ENCODE peak calls at places on chromosomes 7 and 10, in six cellular contexts. J is heart left ventricle, C is HCT116, Z is GM12878, L is GM23248, R is fibroblast of lung. Y is an unnamed sample.

GRCh38 chr10:119409906-119410305 is 132.6 kb downstream of the RGS10 start:
- DNase-seq in J (peak; percentile 89), L (no peak), Z (no peak), R (no peak), C (no peak), Y (no peak)

GRCh38 chr7:126040114-126041045 is 1110.8 kb upstream of the POT1 start:
- DNase-seq in R (no peak), Z (no peak), J (no peak), L (no peak), C (no peak), Y (no peak)

GRCh38 chr7:16711730-16712129 is 41.8 kb upstream of the TSPAN13 start:
- DNase-seq in J (no peak), L (peak; percentile 82), R (peak; percentile 85), C (no peak), Z (no peak), Y (no peak)

GRCh38 chr10:6912424-6912823 is 332.3 kb upstream of the PRKCQ start:
- DNase-seq in Z (no peak), C (no peak), R (peak; percentile 53), L (no peak), J (no peak), Y (no peak)

GRCh38 chr10:57018452-57018851 is 657.4 kb upstream of the ZWINT start:
- DNase-seq in R (no peak), J (no peak), L (no peak), C (no peak), Z (no peak), Y (no peak)

GRCh38 chr10:77702166-77702565 is 64.6 kb upstream of the KCNMA1 start:
- DNase-seq in Z (no peak), L (peak; percentile 92), C (no peak), R (peak; percentile 90), J (no peak), Y (no peak)

GRCh38 chr7:157077986-157078644 is 60.6 kb upstream of the UBE3C start:
- DNase-seq in C (no peak), R (peak; percentile 7), J (no peak), Z (no peak), L (peak; percentile 39), Y (no peak)

GRCh38 chr7:24075426-24075810 is 208.6 kb upstream of the NPY start:
- DNase-seq in R (no peak), C (no peak), L (no peak), Z (no peak), J (no peak), Y (no peak)

GRCh38 chr10:131876543-131876942 is 24.3 kb upstream of the PPP2R2D start:
- DNase-seq in R (no peak), Z (no peak), C (no peak), J (no peak), L (no peak), Y (no peak)

GRCh38 chr7:128940494-128941322 is 3.0 kb downstream of the IRF5 start:
- DNase-seq in Z (peak; percentile 66), L (no peak), J (peak; percentile 57), R (no peak), C (no peak), Y (peak; percentile 60)

GRCh38 chr10:86937502-86938154 is 19.8 kb downstream of the MMRN2 start:
- DNase-seq in R (no peak), J (no peak), Z (no peak), L (no peak), C (no peak), Y (no peak)

GRCh38 chr7:158778476-158778875 is 50.8 kb downstream of the ESYT2 start:
- DNase-seq in Z (no peak), R (peak; percentile 55), C (no peak), L (peak; percentile 38), J (no peak), Y (no peak)

DNA sequence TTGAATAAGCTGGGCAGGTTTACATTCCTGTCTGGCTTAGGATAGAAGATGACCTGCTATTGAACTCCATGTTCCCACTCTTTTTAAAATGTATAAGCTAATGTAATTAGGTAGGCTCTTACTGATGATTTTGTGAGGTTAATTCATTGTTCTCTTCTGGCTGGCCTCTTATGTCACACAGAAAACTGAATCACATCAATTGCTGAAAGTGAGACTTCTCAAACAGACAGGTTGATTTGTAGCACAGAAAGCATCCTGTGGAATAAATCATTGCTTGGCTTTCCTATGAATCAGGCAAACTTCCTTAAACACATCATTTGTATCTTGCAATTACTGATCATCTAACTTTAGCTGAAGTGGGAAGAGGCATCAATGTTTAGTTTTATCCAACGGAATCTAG is 24.1 kb downstream of the HGF start:
- DNase-seq in R (no peak), Z (no peak), J (no peak), C (no peak), L (no peak), Y (no peak)
- H3K27ac ChIP-seq in R (no peak overlapping the region), Z (no peak overlapping the region), J (no peak overlapping the region), C (no peak overlapping the region), L (no peak overlapping the region), Y (no peak overlapping the region)

GRCh38 chr7:100476108-100476780 is 2.8 kb downstream of the TSC22D4 start:
- DNase-seq in J (peak; percentile 68), L (peak; percentile 10), C (no peak), Z (no peak), R (no peak), Y (no peak)
- H3K27ac ChIP-seq in J (peak overlapping the region; percentile 99), L (no peak overlapping the region), C (no peak overlapping the region), Z (peak overlapping the region; percentile 68), R (peak overlapping the region; percentile 16), Y (peak overlapping the region; percentile 97)

GRCh38 chr7:105853931-105854419 is 22.4 kb downstream of the ATXN7L1 start:
- DNase-seq in C (no peak), R (no peak), L (peak; percentile 50), Z (no peak), J (no peak), Y (no peak)
- H3K27ac ChIP-seq in C (no peak overlapping the region), R (peak overlapping the region; percentile 25), L (peak overlapping the region; percentile 10), Z (no peak overlapping the region), J (no peak overlapping the region), Y (no peak overlapping the region)

DNA sequence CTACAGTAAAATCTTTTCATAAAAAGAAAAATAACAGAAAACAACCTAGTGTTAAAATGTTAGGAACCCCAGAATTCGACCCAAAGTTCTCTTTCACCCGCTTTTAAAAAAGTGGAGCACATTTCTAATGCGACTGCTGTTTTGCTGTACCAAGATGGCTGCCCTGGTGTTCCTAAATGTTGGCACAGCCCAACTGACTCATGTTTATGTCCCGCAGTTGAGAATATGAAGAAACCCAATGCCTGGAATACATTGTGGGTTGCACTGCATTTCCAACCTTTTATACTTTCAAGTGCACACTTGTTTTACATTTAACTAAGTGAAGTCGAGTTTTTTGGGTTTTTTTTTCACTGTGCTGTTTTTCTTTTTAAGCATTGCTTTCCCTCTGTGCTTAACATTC is 944 bp downstream of the STEAP1B start:
- DNase-seq in C (no peak), J (no peak), Z (no peak), L (peak; percentile 58), R (peak; percentile 32), Y (no peak)
- H3K27ac ChIP-seq in C (no peak overlapping the region), J (no peak overlapping the region), Z (no peak overlapping the region), L (peak overlapping the region; percentile 24), R (no peak overlapping the region), Y (no peak overlapping the region)

DNA sequence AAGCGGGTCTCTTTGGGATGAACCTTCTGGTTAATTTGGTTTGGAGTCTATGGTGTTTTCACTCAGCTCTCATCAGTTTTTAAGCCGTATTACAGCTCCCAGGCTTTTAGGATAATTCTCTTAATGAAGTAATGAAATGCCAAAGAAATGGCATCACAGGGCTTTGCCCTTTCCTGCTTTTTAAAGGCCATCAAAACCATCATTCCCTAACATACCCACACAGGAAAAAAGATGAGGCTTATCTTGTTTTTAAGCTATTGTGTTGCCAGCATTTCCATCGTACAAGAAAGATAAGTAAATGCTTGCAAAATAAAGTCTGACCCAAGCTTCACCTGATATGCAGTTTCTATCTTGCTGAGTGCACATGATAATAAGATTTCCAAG is 54.9 kb upstream of the FAM133B start:
- DNase-seq in L (no peak), R (peak; percentile 43), Z (no peak), J (no peak), C (no peak), Y (no peak)
- H3K27ac ChIP-seq in L (peak overlapping the region; percentile 38), R (no peak overlapping the region), Z (no peak overlapping the region), J (peak overlapping the region; percentile 43), C (peak overlapping the region; percentile 4), Y (peak overlapping the region; percentile 89)

DNA sequence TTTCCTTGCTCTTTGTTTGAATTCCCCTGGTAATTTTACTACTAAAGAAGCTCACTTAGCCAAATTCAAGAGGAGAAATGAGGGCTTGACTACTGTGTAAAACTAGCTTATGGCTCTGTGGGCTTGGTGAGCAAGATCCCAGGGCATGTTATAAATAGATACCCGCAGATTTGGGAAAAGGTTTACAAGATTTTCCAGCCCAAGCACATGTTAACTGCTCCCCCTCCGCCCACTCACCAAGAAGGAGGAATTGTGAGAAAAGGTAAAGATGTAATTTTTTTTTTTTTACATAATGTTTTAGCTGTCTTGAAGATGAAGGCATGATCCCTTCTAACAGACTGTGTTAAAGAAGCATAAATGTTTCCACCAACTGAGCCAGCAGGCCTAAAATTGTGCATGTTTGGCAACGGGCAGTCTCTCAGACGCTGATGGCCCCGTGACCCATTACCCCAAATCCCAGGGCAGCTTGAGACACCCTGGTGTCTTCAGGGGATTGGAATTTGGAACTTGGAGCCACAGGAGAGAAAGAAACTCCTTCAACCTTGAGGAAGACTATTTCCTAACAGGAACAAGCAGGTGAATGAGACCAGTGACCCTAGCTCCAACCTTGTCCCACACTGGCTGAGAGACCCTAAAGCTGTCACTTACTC is 429.8 kb upstream of the CELF2 start:
- DNase-seq in Z (no peak), L (no peak), J (no peak), R (no peak), C (no peak), Y (no peak)
- H3K27ac ChIP-seq in Z (no peak overlapping the region), L (no peak overlapping the region), J (no peak overlapping the region), R (no peak overlapping the region), C (no peak overlapping the region), Y (no peak overlapping the region)

Y was measured in substantia nigra.